ENCODE peak calls at places on chromosome 21, in six cellular contexts. One of them, this sample, is unnamed.

GRCh38 chr21:37514038-37514665 is 147.6 kb downstream of the DYRK1A start:
- DNase-seq in activated CD4-positive, alpha-beta T cell treated with anti-CD3 and anti-CD28 coated beads for 48 hours: no peak
- DNase-seq in astrocyte: no peak
- DNase-seq in NCI-H2171 treated with DMSO at 0.1 percent for 48 hours: no peak
- DNase-seq in fibroblast of the conjunctiva: no peak
- DNase-seq in stimulated activated CD4-positive, alpha-beta T cell treated with anti-CD3 and anti-CD28 coated beads, TNF-alpha, amount 100 ng/mL, for 4 hours: no peak
- DNase-seq in this sample: no peak

GRCh38 chr21:45979141-45979631 is 2.4 kb upstream of the COL6A1 start:
- DNase-seq in fibroblast of the conjunctiva: no peak
- DNase-seq in astrocyte: no peak
- DNase-seq in NCI-H2171 treated with DMSO at 0.1 percent for 48 hours: no peak
- DNase-seq in stimulated activated CD4-positive, alpha-beta T cell treated with anti-CD3 and anti-CD28 coated beads, TNF-alpha, amount 100 ng/mL, for 4 hours: no peak
- DNase-seq in activated CD4-positive, alpha-beta T cell treated with anti-CD3 and anti-CD28 coated beads for 48 hours: no peak
- DNase-seq in this sample: no peak

GRCh38 chr21:46021978-46022544 is 40.5 kb downstream of the COL6A1 start:
- DNase-seq in stimulated activated CD4-positive, alpha-beta T cell treated with anti-CD3 and anti-CD28 coated beads, TNF-alpha, amount 100 ng/mL, for 4 hours: no peak
- DNase-seq in fibroblast of the conjunctiva: peak; percentile 35
- DNase-seq in NCI-H2171 treated with DMSO at 0.1 percent for 48 hours: no peak
- DNase-seq in astrocyte: no peak
- DNase-seq in activated CD4-positive, alpha-beta T cell treated with anti-CD3 and anti-CD28 coated beads for 48 hours: no peak
- DNase-seq in this sample: no peak

GRCh38 chr21:45950740-45951515 is 30.6 kb upstream of the COL6A1 start:
- DNase-seq in NCI-H2171 treated with DMSO at 0.1 percent for 48 hours: peak; percentile 94
- DNase-seq in stimulated activated CD4-positive, alpha-beta T cell treated with anti-CD3 and anti-CD28 coated beads, TNF-alpha, amount 100 ng/mL, for 4 hours: no peak
- DNase-seq in astrocyte: peak; percentile 25
- DNase-seq in fibroblast of the conjunctiva: peak; percentile 34
- DNase-seq in activated CD4-positive, alpha-beta T cell treated with anti-CD3 and anti-CD28 coated beads for 48 hours: no peak
- DNase-seq in this sample: no peak

GRCh38 chr21:17352937-17353655 is 159.7 kb upstream of the CXADR start:
- DNase-seq in activated CD4-positive, alpha-beta T cell treated with anti-CD3 and anti-CD28 coated beads for 48 hours: no peak
- DNase-seq in stimulated activated CD4-positive, alpha-beta T cell treated with anti-CD3 and anti-CD28 coated beads, TNF-alpha, amount 100 ng/mL, for 4 hours: no peak
- DNase-seq in astrocyte: no peak
- DNase-seq in NCI-H2171 treated with DMSO at 0.1 percent for 48 hours: peak; percentile 97
- DNase-seq in fibroblast of the conjunctiva: no peak
- DNase-seq in this sample: no peak

GRCh38 chr21:35138665-35139381 is 89.7 kb upstream of the RUNX1 start:
- DNase-seq in astrocyte: peak; percentile 100
- DNase-seq in stimulated activated CD4-positive, alpha-beta T cell treated with anti-CD3 and anti-CD28 coated beads, TNF-alpha, amount 100 ng/mL, for 4 hours: peak; percentile 31
- DNase-seq in NCI-H2171 treated with DMSO at 0.1 percent for 48 hours: no peak
- DNase-seq in fibroblast of the conjunctiva: no peak
- DNase-seq in activated CD4-positive, alpha-beta T cell treated with anti-CD3 and anti-CD28 coated beads for 48 hours: peak; percentile 83
- DNase-seq in this sample: no peak

GRCh38 chr21:43692949-43693348 is 26.0 kb upstream of the PDXK start:
- DNase-seq in NCI-H2171 treated with DMSO at 0.1 percent for 48 hours: no peak
- DNase-seq in astrocyte: no peak
- DNase-seq in stimulated activated CD4-positive, alpha-beta T cell treated with anti-CD3 and anti-CD28 coated beads, TNF-alpha, amount 100 ng/mL, for 4 hours: no peak
- DNase-seq in fibroblast of the conjunctiva: no peak
- DNase-seq in activated CD4-positive, alpha-beta T cell treated with anti-CD3 and anti-CD28 coated beads for 48 hours: no peak
- DNase-seq in this sample: no peak

GRCh38 chr21:37373539-37373938 is 7.0 kb downstream of the DYRK1A start:
- DNase-seq in fibroblast of the conjunctiva: no peak
- DNase-seq in NCI-H2171 treated with DMSO at 0.1 percent for 48 hours: no peak
- DNase-seq in astrocyte: peak; percentile 10
- DNase-seq in activated CD4-positive, alpha-beta T cell treated with anti-CD3 and anti-CD28 coated beads for 48 hours: no peak
- DNase-seq in stimulated activated CD4-positive, alpha-beta T cell treated with anti-CD3 and anti-CD28 coated beads, TNF-alpha, amount 100 ng/mL, for 4 hours: no peak
- DNase-seq in this sample: no peak

GRCh38 chr21:43603641-43604504 is 55.4 kb downstream of the HSF2BP start:
- DNase-seq in activated CD4-positive, alpha-beta T cell treated with anti-CD3 and anti-CD28 coated beads for 48 hours: no peak
- DNase-seq in stimulated activated CD4-positive, alpha-beta T cell treated with anti-CD3 and anti-CD28 coated beads, TNF-alpha, amount 100 ng/mL, for 4 hours: no peak
- DNase-seq in NCI-H2171 treated with DMSO at 0.1 percent for 48 hours: peak; percentile 26
- DNase-seq in astrocyte: peak; percentile 66
- DNase-seq in fibroblast of the conjunctiva: peak; percentile 29
- DNase-seq in this sample: no peak

GRCh38 chr21:29655577-29655976 is 284.2 kb downstream of the GRIK1 start:
- DNase-seq in NCI-H2171 treated with DMSO at 0.1 percent for 48 hours: no peak
- DNase-seq in astrocyte: no peak
- DNase-seq in fibroblast of the conjunctiva: no peak
- DNase-seq in stimulated activated CD4-positive, alpha-beta T cell treated with anti-CD3 and anti-CD28 coated beads, TNF-alpha, amount 100 ng/mL, for 4 hours: no peak
- DNase-seq in activated CD4-positive, alpha-beta T cell treated with anti-CD3 and anti-CD28 coated beads for 48 hours: no peak
- DNase-seq in this sample: no peak

GRCh38 chr21:44323591-44323990 is 15.6 kb downstream of the CFAP410 start:
- DNase-seq in stimulated activated CD4-positive, alpha-beta T cell treated with anti-CD3 and anti-CD28 coated beads, TNF-alpha, amount 100 ng/mL, for 4 hours: no peak
- DNase-seq in activated CD4-positive, alpha-beta T cell treated with anti-CD3 and anti-CD28 coated beads for 48 hours: no peak
- DNase-seq in NCI-H2171 treated with DMSO at 0.1 percent for 48 hours: no peak
- DNase-seq in astrocyte: no peak
- DNase-seq in fibroblast of the conjunctiva: no peak
- DNase-seq in this sample: no peak

GRCh38 chr21:37829043-37829442 is 87.2 kb downstream of the KCNJ6 start:
- DNase-seq in stimulated activated CD4-positive, alpha-beta T cell treated with anti-CD3 and anti-CD28 coated beads, TNF-alpha, amount 100 ng/mL, for 4 hours: no peak
- DNase-seq in fibroblast of the conjunctiva: no peak
- DNase-seq in activated CD4-positive, alpha-beta T cell treated with anti-CD3 and anti-CD28 coated beads for 48 hours: no peak
- DNase-seq in astrocyte: no peak
- DNase-seq in NCI-H2171 treated with DMSO at 0.1 percent for 48 hours: peak; percentile 94
- DNase-seq in this sample: no peak

GRCh38 chr21:43334214-43334958 is 92.5 kb downstream of the SIK1 start:
- DNase-seq in stimulated activated CD4-positive, alpha-beta T cell treated with anti-CD3 and anti-CD28 coated beads, TNF-alpha, amount 100 ng/mL, for 4 hours: no peak
- DNase-seq in activated CD4-positive, alpha-beta T cell treated with anti-CD3 and anti-CD28 coated beads for 48 hours: no peak
- DNase-seq in astrocyte: no peak
- DNase-seq in NCI-H2171 treated with DMSO at 0.1 percent for 48 hours: no peak
- DNase-seq in fibroblast of the conjunctiva: no peak
- DNase-seq in this sample: no peak

GRCh38 chr21:46023126-46023985 is 41.8 kb downstream of the COL6A1 start:
- DNase-seq in astrocyte: no peak
- DNase-seq in activated CD4-positive, alpha-beta T cell treated with anti-CD3 and anti-CD28 coated beads for 48 hours: no peak
- DNase-seq in stimulated activated CD4-positive, alpha-beta T cell treated with anti-CD3 and anti-CD28 coated beads, TNF-alpha, amount 100 ng/mL, for 4 hours: no peak
- DNase-seq in fibroblast of the conjunctiva: no peak
- DNase-seq in NCI-H2171 treated with DMSO at 0.1 percent for 48 hours: no peak
- DNase-seq in this sample: no peak

GRCh38 chr21:44714905-44715304 is 3.5 kb upstream of the TSPEAR start:
- DNase-seq in astrocyte: no peak
- DNase-seq in stimulated activated CD4-positive, alpha-beta T cell treated with anti-CD3 and anti-CD28 coated beads, TNF-alpha, amount 100 ng/mL, for 4 hours: no peak
- DNase-seq in fibroblast of the conjunctiva: no peak
- DNase-seq in NCI-H2171 treated with DMSO at 0.1 percent for 48 hours: no peak
- DNase-seq in activated CD4-positive, alpha-beta T cell treated with anti-CD3 and anti-CD28 coated beads for 48 hours: no peak
- DNase-seq in this sample: no peak

GRCh38 chr21:45308211-45309068 is 20.7 kb upstream of the POFUT2 start:
- DNase-seq in NCI-H2171 treated with DMSO at 0.1 percent for 48 hours: no peak
- DNase-seq in astrocyte: peak; percentile 88
- DNase-seq in fibroblast of the conjunctiva: no peak
- DNase-seq in stimulated activated CD4-positive, alpha-beta T cell treated with anti-CD3 and anti-CD28 coated beads, TNF-alpha, amount 100 ng/mL, for 4 hours: no peak
- DNase-seq in activated CD4-positive, alpha-beta T cell treated with anti-CD3 and anti-CD28 coated beads for 48 hours: no peak
- DNase-seq in this sample: no peak

GRCh38 chr21:41422546-41423372 is 3.3 kb upstream of the MX1 start:
- DNase-seq in stimulated activated CD4-positive, alpha-beta T cell treated with anti-CD3 and anti-CD28 coated beads, TNF-alpha, amount 100 ng/mL, for 4 hours: no peak
- DNase-seq in NCI-H2171 treated with DMSO at 0.1 percent for 48 hours: no peak
- DNase-seq in fibroblast of the conjunctiva: no peak
- DNase-seq in activated CD4-positive, alpha-beta T cell treated with anti-CD3 and anti-CD28 coated beads for 48 hours: no peak
- DNase-seq in astrocyte: no peak
- DNase-seq in this sample: no peak

GRCh38 chr21:26425576-26425975 is 147.5 kb downstream of the CYYR1 start:
- DNase-seq in stimulated activated CD4-positive, alpha-beta T cell treated with anti-CD3 and anti-CD28 coated beads, TNF-alpha, amount 100 ng/mL, for 4 hours: no peak
- DNase-seq in activated CD4-positive, alpha-beta T cell treated with anti-CD3 and anti-CD28 coated beads for 48 hours: no peak
- DNase-seq in astrocyte: no peak
- DNase-seq in NCI-H2171 treated with DMSO at 0.1 percent for 48 hours: no peak
- DNase-seq in fibroblast of the conjunctiva: no peak
- DNase-seq in this sample: no peak

GRCh38 chr21:28884976-28885852 is 107.5 kb downstream of the LTN1 start:
- DNase-seq in stimulated activated CD4-positive, alpha-beta T cell treated with anti-CD3 and anti-CD28 coated beads, TNF-alpha, amount 100 ng/mL, for 4 hours: peak; percentile 83
- DNase-seq in astrocyte: peak; percentile 89
- DNase-seq in activated CD4-positive, alpha-beta T cell treated with anti-CD3 and anti-CD28 coated beads for 48 hours: peak; percentile 95
- DNase-seq in NCI-H2171 treated with DMSO at 0.1 percent for 48 hours: peak; percentile 94
- DNase-seq in fibroblast of the conjunctiva: peak; percentile 93
- DNase-seq in this sample: peak; percentile 79

GRCh38 chr21:38819051-38819718 is 13.5 kb downstream of the ETS2 start:
- DNase-seq in stimulated activated CD4-positive, alpha-beta T cell treated with anti-CD3 and anti-CD28 coated beads, TNF-alpha, amount 100 ng/mL, for 4 hours: no peak
- DNase-seq in NCI-H2171 treated with DMSO at 0.1 percent for 48 hours: no peak
- DNase-seq in fibroblast of the conjunctiva: no peak
- DNase-seq in activated CD4-positive, alpha-beta T cell treated with anti-CD3 and anti-CD28 coated beads for 48 hours: no peak
- DNase-seq in astrocyte: no peak
- DNase-seq in this sample: no peak

GRCh38 chr21:35686156-35686555 is 374.2 kb downstream of the SETD4 start:
- DNase-seq in activated CD4-positive, alpha-beta T cell treated with anti-CD3 and anti-CD28 coated beads for 48 hours: no peak
- DNase-seq in stimulated activated CD4-positive, alpha-beta T cell treated with anti-CD3 and anti-CD28 coated beads, TNF-alpha, amount 100 ng/mL, for 4 hours: no peak
- DNase-seq in fibroblast of the conjunctiva: no peak
- DNase-seq in NCI-H2171 treated with DMSO at 0.1 percent for 48 hours: no peak
- DNase-seq in astrocyte: no peak
- DNase-seq in this sample: no peak

GRCh38 chr21:41634211-41634694 is 126.3 kb upstream of the TMPRSS2 start:
- DNase-seq in astrocyte: no peak
- DNase-seq in fibroblast of the conjunctiva: no peak
- DNase-seq in NCI-H2171 treated with DMSO at 0.1 percent for 48 hours: no peak
- DNase-seq in activated CD4-positive, alpha-beta T cell treated with anti-CD3 and anti-CD28 coated beads for 48 hours: no peak
- DNase-seq in stimulated activated CD4-positive, alpha-beta T cell treated with anti-CD3 and anti-CD28 coated beads, TNF-alpha, amount 100 ng/mL, for 4 hours: no peak
- DNase-seq in this sample: no peak

GRCh38 chr21:44934797-44935532 is 4.9 kb upstream of the SLX9 start:
- DNase-seq in NCI-H2171 treated with DMSO at 0.1 percent for 48 hours: no peak
- DNase-seq in fibroblast of the conjunctiva: no peak
- DNase-seq in astrocyte: no peak
- DNase-seq in activated CD4-positive, alpha-beta T cell treated with anti-CD3 and anti-CD28 coated beads for 48 hours: no peak
- DNase-seq in stimulated activated CD4-positive, alpha-beta T cell treated with anti-CD3 and anti-CD28 coated beads, TNF-alpha, amount 100 ng/mL, for 4 hours: no peak
- DNase-seq in this sample: no peak

GRCh38 chr21:44057960-44058651 is 46.0 kb downstream of the TRAPPC10 start:
- DNase-seq in NCI-H2171 treated with DMSO at 0.1 percent for 48 hours: no peak
- DNase-seq in stimulated activated CD4-positive, alpha-beta T cell treated with anti-CD3 and anti-CD28 coated beads, TNF-alpha, amount 100 ng/mL, for 4 hours: no peak
- DNase-seq in astrocyte: peak; percentile 4
- DNase-seq in fibroblast of the conjunctiva: no peak
- DNase-seq in activated CD4-positive, alpha-beta T cell treated with anti-CD3 and anti-CD28 coated beads for 48 hours: peak; percentile 77
- DNase-seq in this sample: no peak

GRCh38 chr21:38986460-38987395 is 181.0 kb downstream of the ETS2 start:
- DNase-seq in stimulated activated CD4-positive, alpha-beta T cell treated with anti-CD3 and anti-CD28 coated beads, TNF-alpha, amount 100 ng/mL, for 4 hours: no peak
- DNase-seq in activated CD4-positive, alpha-beta T cell treated with anti-CD3 and anti-CD28 coated beads for 48 hours: no peak
- DNase-seq in fibroblast of the conjunctiva: no peak
- DNase-seq in astrocyte: no peak
- DNase-seq in NCI-H2171 treated with DMSO at 0.1 percent for 48 hours: no peak
- DNase-seq in this sample: no peak

GRCh38 chr21:31132574-31133242 is 94.4 kb upstream of the KRTAP19-8 start:
- DNase-seq in NCI-H2171 treated with DMSO at 0.1 percent for 48 hours: no peak
- DNase-seq in fibroblast of the conjunctiva: no peak
- DNase-seq in astrocyte: peak; percentile 18
- DNase-seq in stimulated activated CD4-positive, alpha-beta T cell treated with anti-CD3 and anti-CD28 coated beads, TNF-alpha, amount 100 ng/mL, for 4 hours: no peak
- DNase-seq in activated CD4-positive, alpha-beta T cell treated with anti-CD3 and anti-CD28 coated beads for 48 hours: peak; percentile 76
- DNase-seq in this sample: no peak

GRCh38 chr21:38236232-38236631 is 20.6 kb upstream of the KCNJ15 start:
- DNase-seq in NCI-H2171 treated with DMSO at 0.1 percent for 48 hours: no peak
- DNase-seq in stimulated activated CD4-positive, alpha-beta T cell treated with anti-CD3 and anti-CD28 coated beads, TNF-alpha, amount 100 ng/mL, for 4 hours: no peak
- DNase-seq in activated CD4-positive, alpha-beta T cell treated with anti-CD3 and anti-CD28 coated beads for 48 hours: no peak
- DNase-seq in astrocyte: no peak
- DNase-seq in fibroblast of the conjunctiva: no peak
- DNase-seq in this sample: no peak

GRCh38 chr21:16084776-16085364 is 355.1 kb downstream of the USP25 start:
- DNase-seq in activated CD4-positive, alpha-beta T cell treated with anti-CD3 and anti-CD28 coated beads for 48 hours: no peak
- DNase-seq in NCI-H2171 treated with DMSO at 0.1 percent for 48 hours: no peak
- DNase-seq in stimulated activated CD4-positive, alpha-beta T cell treated with anti-CD3 and anti-CD28 coated beads, TNF-alpha, amount 100 ng/mL, for 4 hours: no peak
- DNase-seq in fibroblast of the conjunctiva: peak; percentile 33
- DNase-seq in astrocyte: peak; percentile 84
- DNase-seq in this sample: no peak

GRCh38 chr21:42572906-42573495 is 59.3 kb downstream of the SLC37A1 start:
- DNase-seq in activated CD4-positive, alpha-beta T cell treated with anti-CD3 and anti-CD28 coated beads for 48 hours: no peak
- DNase-seq in fibroblast of the conjunctiva: no peak
- DNase-seq in NCI-H2171 treated with DMSO at 0.1 percent for 48 hours: no peak
- DNase-seq in stimulated activated CD4-positive, alpha-beta T cell treated with anti-CD3 and anti-CD28 coated beads, TNF-alpha, amount 100 ng/mL, for 4 hours: no peak
- DNase-seq in astrocyte: no peak
- DNase-seq in this sample: no peak

GRCh38 chr21:46054447-46054846 is 43.5 kb upstream of the COL6A2 start:
- DNase-seq in astrocyte: peak; percentile 51
- DNase-seq in fibroblast of the conjunctiva: peak; percentile 37
- DNase-seq in activated CD4-positive, alpha-beta T cell treated with anti-CD3 and anti-CD28 coated beads for 48 hours: no peak
- DNase-seq in stimulated activated CD4-positive, alpha-beta T cell treated with anti-CD3 and anti-CD28 coated beads, TNF-alpha, amount 100 ng/mL, for 4 hours: no peak
- DNase-seq in NCI-H2171 treated with DMSO at 0.1 percent for 48 hours: no peak
- DNase-seq in this sample: no peak

GRCh38 chr21:41957991-41958766 is 4.4 kb upstream of the C2CD2 start:
- DNase-seq in astrocyte: peak; percentile 92
- DNase-seq in NCI-H2171 treated with DMSO at 0.1 percent for 48 hours: peak; percentile 82
- DNase-seq in stimulated activated CD4-positive, alpha-beta T cell treated with anti-CD3 and anti-CD28 coated beads, TNF-alpha, amount 100 ng/mL, for 4 hours: no peak
- DNase-seq in activated CD4-positive, alpha-beta T cell treated with anti-CD3 and anti-CD28 coated beads for 48 hours: no peak
- DNase-seq in fibroblast of the conjunctiva: peak; percentile 64
- DNase-seq in this sample: no peak

GRCh38 chr21:31218830-31219608 is 125.0 kb downstream of the TIAM1 start:
- DNase-seq in astrocyte: peak; percentile 61
- DNase-seq in NCI-H2171 treated with DMSO at 0.1 percent for 48 hours: peak; percentile 42
- DNase-seq in fibroblast of the conjunctiva: peak; percentile 69
- DNase-seq in activated CD4-positive, alpha-beta T cell treated with anti-CD3 and anti-CD28 coated beads for 48 hours: peak; percentile 14
- DNase-seq in stimulated activated CD4-positive, alpha-beta T cell treated with anti-CD3 and anti-CD28 coated beads, TNF-alpha, amount 100 ng/mL, for 4 hours: no peak
- DNase-seq in this sample: no peak

GRCh38 chr21:34704119-34704518 is 35.3 kb downstream of the CLIC6 start:
- DNase-seq in NCI-H2171 treated with DMSO at 0.1 percent for 48 hours: no peak
- DNase-seq in activated CD4-positive, alpha-beta T cell treated with anti-CD3 and anti-CD28 coated beads for 48 hours: no peak
- DNase-seq in fibroblast of the conjunctiva: peak; percentile 16
- DNase-seq in stimulated activated CD4-positive, alpha-beta T cell treated with anti-CD3 and anti-CD28 coated beads, TNF-alpha, amount 100 ng/mL, for 4 hours: no peak
- DNase-seq in astrocyte: peak; percentile 58
- DNase-seq in this sample: no peak

GRCh38 chr21:31909153-31909771 is 36.4 kb downstream of the HUNK start:
- DNase-seq in stimulated activated CD4-positive, alpha-beta T cell treated with anti-CD3 and anti-CD28 coated beads, TNF-alpha, amount 100 ng/mL, for 4 hours: no peak
- DNase-seq in astrocyte: no peak
- DNase-seq in fibroblast of the conjunctiva: no peak
- DNase-seq in NCI-H2171 treated with DMSO at 0.1 percent for 48 hours: no peak
- DNase-seq in activated CD4-positive, alpha-beta T cell treated with anti-CD3 and anti-CD28 coated beads for 48 hours: no peak
- DNase-seq in this sample: no peak

GRCh38 chr21:45882641-45883040 is 98.9 kb upstream of the COL6A1 start:
- DNase-seq in fibroblast of the conjunctiva: no peak
- DNase-seq in activated CD4-positive, alpha-beta T cell treated with anti-CD3 and anti-CD28 coated beads for 48 hours: no peak
- DNase-seq in stimulated activated CD4-positive, alpha-beta T cell treated with anti-CD3 and anti-CD28 coated beads, TNF-alpha, amount 100 ng/mL, for 4 hours: no peak
- DNase-seq in astrocyte: no peak
- DNase-seq in NCI-H2171 treated with DMSO at 0.1 percent for 48 hours: no peak
- DNase-seq in this sample: no peak

This sample was measured in NCI-H1048.